ENCODE peak calls at places on chromosomes 3 and 15, in ten cellular contexts. D is stomach, E is transverse colon, W is GM12878, Y is sigmoid colon, Q is HCT116, F is suprapubic skin, T is prostate gland, Z is GM23338, J is SK-N-MC. P is an unnamed sample.

GRCh38 chr15:90838544-90838943 is 29.8 kb upstream of the FURIN start:
- DNase-seq in Q (no peak), T (no peak), W (no peak), J (no peak), E (no peak), Y (no peak), Z (no peak), D (no peak), F (no peak), P (no peak)

GRCh38 chr3:171876651-171877272 is 33.6 kb downstream of the TMEM212 start:
- DNase-seq in T (no peak), D (no peak), Q (no peak), E (no peak), Y (no peak), F (no peak), J (no peak), W (no peak), Z (no peak), P (no peak)

GRCh38 chr3:126147147-126147931 is 33.0 kb downstream of the ALDH1L1 start:
- DNase-seq in D (no peak), T (no peak), F (peak), J (no peak), Y (peak), E (peak), Q (no peak), Z (no peak), W (no peak), P (no peak)

GRCh38 chr3:12139111-12139511 is 19.6 kb downstream of the TIMP4 start:
- DNase-seq in T (no peak), Y (no peak), Q (peak), J (no peak), F (peak), D (no peak), Z (peak), W (no peak), E (peak), P (no peak)

GRCh38 chr3:189967254-189967865 is 153.3 kb downstream of the P3H2 start:
- DNase-seq in D (no peak), Q (peak), W (no peak), T (peak), E (no peak), Y (no peak), J (peak), F (no peak), Z (peak), P (peak)

GRCh38 chr3:194772241-194773000 is 86.7 kb downstream of the FAM43A start:
- DNase-seq in W (no peak), Z (no peak), F (no peak), Q (no peak), J (no peak), T (peak), D (no peak), E (no peak), Y (no peak), P (no peak)

GRCh38 chr15:79987569-79987955 is 16.6 kb upstream of the BCL2A1 start:
- DNase-seq in F (no peak), Z (no peak), Y (no peak), D (no peak), E (no peak), Q (no peak), J (no peak), W (no peak), T (no peak), P (no peak)

GRCh38 chr3:102687851-102688555 is 253.2 kb downstream of the ZPLD1 start:
- DNase-seq in Y (no peak), Z (peak), J (no peak), F (no peak), T (no peak), Q (no peak), D (no peak), W (no peak), E (no peak), P (no peak)

GRCh38 chr3:123684636-123685035 is 99.8 kb upstream of the HACD2 start:
- DNase-seq in Q (no peak), T (no peak), E (no peak), F (no peak), Z (no peak), D (no peak), Y (no peak), J (no peak), W (no peak), P (no peak)

GRCh38 chr15:64527263-64527984 is 67.0 kb downstream of the ZNF609 start:
- DNase-seq in D (no peak), J (no peak), Q (no peak), T (no peak), F (no peak), Z (no peak), W (no peak), E (no peak), Y (no peak), P (peak)

GRCh38 chr3:126051741-126052140 is 32.2 kb downstream of the SLC41A3 start:
- DNase-seq in Z (no peak), F (no peak), T (no peak), Y (no peak), J (no peak), D (no peak), Q (no peak), W (no peak), E (no peak), P (no peak)

GRCh38 chr15:56243774-56244236 is at the start of gene RFX7:
- DNase-seq in D (peak), Y (peak), J (no peak), F (peak), Q (no peak), E (peak), T (peak), W (no peak), Z (peak), P (no peak)

GRCh38 chr3:97102641-97103040 is 288.2 kb downstream of the EPHA6 start:
- DNase-seq in W (no peak), D (no peak), F (no peak), E (no peak), Y (no peak), T (no peak), Q (no peak), J (no peak), Z (no peak), P (no peak)

DNA sequence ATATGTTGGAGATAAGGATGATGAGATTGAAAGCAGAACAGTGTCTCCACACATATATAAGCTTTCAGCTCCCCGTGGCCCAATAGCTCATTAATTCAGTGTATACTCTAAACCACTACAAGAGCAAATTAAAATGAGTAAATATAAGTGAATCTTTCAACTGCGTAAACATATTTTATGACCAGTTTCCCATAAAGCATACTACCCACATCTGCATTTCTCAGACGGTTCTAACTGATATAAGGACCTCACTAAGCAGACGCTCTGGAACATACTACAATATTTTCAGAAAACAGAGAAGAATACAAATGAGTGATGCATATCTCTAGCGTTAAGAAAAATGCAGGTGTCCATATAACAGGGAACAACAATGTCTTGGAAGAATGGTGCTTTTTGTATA is 73.2 kb downstream of the INO80 start:
- DNase-seq in J (peak), T (no peak), Z (no peak), Q (no peak), W (no peak), F (no peak), E (no peak), D (no peak), Y (no peak), P (no peak)
- H3K27ac ChIP-seq in J (peak), T (no peak), Z (no peak), Q (no peak), W (no peak), F (no peak), E (no peak), D (no peak), Y (no peak), P (no peak)

GRCh38 chr15:100116416-100117190 is 225.2 kb downstream of the ADAMTS17 start:
- DNase-seq in Z (no peak), Y (peak), T (no peak), F (no peak), W (no peak), Q (no peak), J (no peak), E (no peak), D (no peak), P (no peak)
- TF ChIP-seq POLR2AphosphoS5 in Z (no peak), Y (no peak), T (no peak), F (no peak), W (no peak), Q (no peak), J (no peak), E (no peak), D (no peak), P (no peak)

DNA sequence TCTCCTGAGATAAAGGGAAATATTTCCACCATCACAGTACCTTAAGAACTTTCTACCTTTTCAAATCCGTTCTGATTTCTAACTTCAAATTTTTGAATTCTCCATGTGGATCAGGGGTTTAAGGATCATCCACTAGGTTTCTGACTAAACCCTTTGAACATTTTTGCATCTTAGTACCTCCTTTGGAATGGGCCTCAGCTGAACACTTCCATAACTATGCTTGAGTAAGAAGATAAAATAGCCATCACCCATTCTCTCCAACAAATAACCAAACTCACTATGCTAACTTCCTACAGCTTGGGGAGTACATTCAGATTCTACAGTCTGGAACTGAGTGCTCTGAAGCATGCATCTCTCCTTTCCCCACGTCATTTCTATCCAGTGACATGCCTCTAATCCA is 1.3 kb upstream of the NPHP3 start:
- DNase-seq in Y (no peak), J (no peak), Q (no peak), F (no peak), E (no peak), D (no peak), T (no peak), Z (no peak), W (no peak), P (no peak)
- H3K27ac ChIP-seq in Y (peak), J (no peak), Q (no peak), F (peak), E (peak), D (peak), T (peak), Z (peak), W (no peak), P (no peak)

GRCh38 chr3:138801792-138802191 is 32.9 kb downstream of the PIK3CB start:
- DNase-seq in F (no peak), Q (no peak), J (no peak), T (no peak), W (no peak), Z (no peak), E (no peak), Y (no peak), D (no peak), P (no peak)

GRCh38 chr3:138796761-138797160 is 38.0 kb downstream of the PIK3CB start:
- DNase-seq in D (no peak), T (no peak), Z (peak), F (no peak), Q (no peak), W (no peak), Y (no peak), E (no peak), J (no peak), P (no peak)

GRCh38 chr3:138800248-138800647 is 34.5 kb downstream of the PIK3CB start:
- DNase-seq in J (no peak), F (no peak), W (no peak), Q (no peak), T (no peak), E (no peak), D (no peak), Y (no peak), Z (no peak), P (no peak)

GRCh38 chr3:138797508-138798038 is 37.2 kb downstream of the PIK3CB start:
- DNase-seq in Y (no peak), T (no peak), J (no peak), W (no peak), E (no peak), D (no peak), Z (no peak), F (no peak), Q (no peak), P (no peak)

DNA sequence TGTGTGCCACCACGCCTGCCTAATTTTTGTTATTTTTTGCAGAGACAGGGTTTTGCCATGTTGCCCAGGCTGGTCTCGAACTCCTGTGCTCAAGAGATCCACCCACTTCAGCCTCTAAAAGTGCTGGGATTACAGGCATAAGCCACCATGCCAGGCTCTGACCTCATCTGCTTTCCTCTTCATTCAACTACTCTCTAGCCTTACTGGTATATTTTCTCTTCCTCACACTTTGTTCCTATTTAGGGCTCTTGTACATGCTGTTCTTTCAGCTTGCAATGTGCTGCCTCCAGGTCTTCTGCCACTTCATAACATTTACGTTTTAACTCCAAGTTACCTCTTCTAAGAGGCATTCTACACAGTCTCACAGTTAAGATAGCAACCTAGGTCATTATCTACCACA is 34.9 kb downstream of the PIK3CB start:
- DNase-seq in T (no peak), J (no peak), D (no peak), F (no peak), Y (no peak), W (no peak), Z (no peak), Q (no peak), E (no peak), P (no peak)
- TF ChIP-seq POLR2AphosphoS5 in T (peak), J (no peak), D (peak), F (no peak), Y (peak), W (no peak), Z (no peak), Q (no peak), E (no peak), P (no peak)

GRCh38 chr15:52178765-52179164 is 12.4 kb downstream of the GNB5 start:
- DNase-seq in J (no peak), D (no peak), Q (no peak), F (no peak), E (peak), Y (no peak), T (peak), Z (no peak), W (no peak), P (no peak)
- H3K27ac ChIP-seq in J (no peak), D (peak), Q (peak), F (peak), E (peak), Y (peak), T (peak), Z (no peak), W (peak), P (no peak)

GRCh38 chr3:155185623-155186022 is 105.5 kb downstream of the MME start:
- DNase-seq in D (no peak), Q (no peak), E (no peak), Y (no peak), J (no peak), T (no peak), W (no peak), Z (peak), F (no peak), P (no peak)
- TF ChIP-seq POLR2AphosphoS5 in D (no peak), Q (no peak), E (no peak), Y (no peak), J (no peak), T (no peak), W (no peak), Z (no peak), F (no peak), P (no peak)